ENCODE peak calls at places on chromosomes 16 and 17, in seven cellular contexts. O, E, P, I, K, L and W are unnamed samples. For H3K9me3, the result is how much of the 10 kb centered on the place peaks cover.

GRCh38 chr16:3092501-3092991 is 6.5 kb downstream of the ZSCAN10 start:
- DNase-seq in O (no peak), E (no peak), I (no peak), L (no peak), P (no peak), K (peak), W (no peak)

GRCh38 chr17:21034350-21035235 is 8.2 kb downstream of the USP22 start:
- DNase-seq in E (no peak), L (no peak), O (no peak), P (no peak), I (no peak), K (no peak), W (no peak)

GRCh38 chr17:69468211-69468610 is 53.7 kb downstream of the MAP2K6 start:
- DNase-seq in K (no peak), O (no peak), P (no peak), I (no peak), L (no peak), E (no peak), W (no peak)

GRCh38 chr17:40260528-40260927 is 27.2 kb upstream of the CDC6 start:
- DNase-seq in O (no peak), I (no peak), L (no peak), K (no peak), E (no peak), P (no peak), W (no peak)

GRCh38 chr17:17110520-17110919 is 68.3 kb downstream of the MPRIP start:
- DNase-seq in P (no peak), K (no peak), O (no peak), L (no peak), I (no peak), E (no peak), W (no peak)

GRCh38 chr16:83215417-83216001 is 588.7 kb downstream of the CDH13 start:
- DNase-seq in O (no peak), I (peak), L (peak), K (peak), P (no peak), E (no peak), W (peak)

GRCh38 chr16:58331024-58331707 is 36.3 kb upstream of the PRSS54 start:
- DNase-seq in L (no peak), O (no peak), P (no peak), I (no peak), K (no peak), E (no peak), W (no peak)

GRCh38 chr17:45021607-45022287 is 29.7 kb downstream of the DCAKD start:
- DNase-seq in O (peak), I (peak), E (no peak), P (peak), L (peak), K (peak), W (peak)

GRCh38 chr16:81366316-81366932 is 51.7 kb downstream of the GAN start:
- DNase-seq in E (no peak), K (no peak), O (peak), L (no peak), P (no peak), I (no peak), W (no peak)

GRCh38 chr16:16073884-16074781 is 124.7 kb downstream of the ABCC1 start:
- DNase-seq in I (no peak), L (peak), O (peak), E (no peak), P (no peak), K (no peak), W (no peak)

GRCh38 chr17:39867891-39868553 is at the start of gene ZPBP2:
- DNase-seq in P (no peak), L (no peak), O (no peak), K (no peak), E (no peak), I (no peak), W (no peak)

GRCh38 chr16:84254080-84254479 is 14.3 kb upstream of the KCNG4 start:
- DNase-seq in K (no peak), E (no peak), O (no peak), P (no peak), I (no peak), L (no peak), W (no peak)

GRCh38 chr17:62165378-62165722 is 100.3 kb upstream of the MED13 start:
- DNase-seq in I (no peak), E (no peak), O (no peak), P (no peak), K (no peak), L (no peak), W (no peak)

GRCh38 chr16:29909398-29909797 is 9.1 kb downstream of the ASPHD1 start:
- DNase-seq in P (no peak), L (no peak), I (no peak), E (no peak), O (no peak), K (no peak), W (no peak)

GRCh38 chr17:70084476-70084875 is 9.5 kb downstream of the KCNJ16 start:
- DNase-seq in P (no peak), I (no peak), L (no peak), K (no peak), E (no peak), O (no peak), W (no peak)

GRCh38 chr17:7313028-7313889 is 1.9 kb downstream of the GPS2 start:
- DNase-seq in I (no peak), E (no peak), K (peak), O (no peak), P (no peak), L (no peak), W (no peak)

GRCh38 chr17:35265071-35265470 is 22.2 kb downstream of the SLFN5 start:
- DNase-seq in L (no peak), I (no peak), P (no peak), E (no peak), O (no peak), K (no peak), W (no peak)

GRCh38 chr17:39813631-39814030 is 50.5 kb downstream of the IKZF3 start:
- DNase-seq in L (no peak), P (no peak), O (peak), E (no peak), K (no peak), I (peak), W (peak)

GRCh38 chr17:7929158-7930029 is at the start of gene KCNAB3:
- DNase-seq in O (peak), L (no peak), P (peak), K (peak), E (no peak), I (no peak), W (peak)

GRCh38 chr16:88856122-88856827 is 472 bp downstream of the GALNS start:
- DNase-seq in P (peak), O (no peak), E (no peak), K (no peak), I (no peak), L (no peak), W (no peak)

GRCh38 chr17:55751720-55752250 is 934 bp downstream of the PCTP start:
- DNase-seq in E (no peak), L (no peak), P (no peak), O (no peak), K (no peak), I (no peak), W (no peak)

GRCh38 chr17:72614871-72615626 is 477.4 kb downstream of the SLC39A11 start:
- DNase-seq in K (no peak), P (no peak), I (no peak), E (no peak), L (peak), O (peak), W (no peak)

GRCh38 chr17:74610108-74610507 is 13.4 kb downstream of the CD300E start:
- DNase-seq in K (no peak), L (no peak), I (no peak), E (no peak), P (no peak), O (no peak), W (no peak)

GRCh38 chr16:29007865-29008593 is 23.2 kb downstream of the LAT start:
- DNase-seq in L (no peak), E (no peak), I (no peak), O (no peak), P (no peak), K (no peak), W (no peak)

GRCh38 chr17:1474402-1475189 is 17.9 kb downstream of the MYO1C start:
- DNase-seq in O (no peak), L (no peak), I (no peak), P (no peak), K (no peak), E (no peak), W (no peak)

GRCh38 chr16:87457724-87458423 is 35.0 kb downstream of the ZCCHC14 start:
- DNase-seq in K (no peak), O (peak), E (no peak), L (no peak), P (no peak), I (no peak), W (no peak)

GRCh38 chr17:45235071-45236001 is 13.7 kb downstream of the FMNL1 start:
- DNase-seq in L (peak), E (no peak), O (peak), P (peak), K (peak), I (peak), W (peak)

GRCh38 chr16:34078697-34079096 is 619.3 kb downstream of the TP53TG3F start:
- DNase-seq in P (no peak), L (no peak), O (no peak), K (no peak), E (no peak), I (no peak), W (no peak)
- H3K9me3 ChIP-seq in P (under half), L (under half), O (under half), K (under half), E (under half), I (under half), W (under half)

DNA sequence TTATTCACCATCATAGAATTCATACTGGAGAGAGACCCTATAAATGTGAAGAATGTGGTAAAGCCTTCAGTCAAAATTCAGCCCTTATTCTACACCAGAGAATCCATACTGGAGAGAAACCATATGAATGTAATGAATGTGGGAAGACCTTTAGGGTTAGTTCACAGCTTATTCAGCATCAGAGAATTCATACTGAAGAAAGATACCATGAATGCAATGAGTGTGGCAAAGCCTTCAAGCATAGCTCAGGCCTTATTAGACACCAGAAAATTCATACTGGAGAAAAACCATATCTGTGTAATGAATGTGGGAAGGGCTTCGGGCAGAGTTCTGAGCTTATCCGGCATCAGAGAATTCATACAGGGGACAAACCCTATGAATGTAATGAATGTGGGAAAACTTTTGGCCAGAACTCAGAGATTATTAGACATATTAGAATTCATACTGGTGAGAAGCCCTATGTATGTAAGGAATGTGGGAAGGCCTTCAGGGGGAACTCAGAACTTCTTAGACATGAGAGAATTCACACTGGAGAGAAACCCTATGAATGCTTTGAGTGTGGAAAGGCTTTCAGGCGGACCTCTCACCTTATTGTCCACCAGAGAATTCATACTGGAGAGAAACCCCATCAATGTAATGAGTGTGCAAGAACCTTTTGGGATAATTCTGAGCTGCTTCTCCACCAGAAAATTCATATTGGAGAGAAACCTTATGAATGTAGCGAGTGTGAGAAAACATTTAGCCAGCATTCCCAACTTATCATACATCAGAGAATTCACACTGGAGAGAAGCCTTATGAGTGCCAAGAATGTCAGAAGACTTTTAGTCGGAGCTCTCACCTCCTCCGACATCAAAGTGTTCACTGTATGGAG is 14.1 kb downstream of the ZFP3 start:
- DNase-seq in P (no peak), K (no peak), E (no peak), I (no peak), L (no peak), O (no peak), W (no peak)
- H3K9me3 ChIP-seq in P (under half), K (under half), E (under half), I (half or more), L (half or more), O (under half), W (half or more)

DNA sequence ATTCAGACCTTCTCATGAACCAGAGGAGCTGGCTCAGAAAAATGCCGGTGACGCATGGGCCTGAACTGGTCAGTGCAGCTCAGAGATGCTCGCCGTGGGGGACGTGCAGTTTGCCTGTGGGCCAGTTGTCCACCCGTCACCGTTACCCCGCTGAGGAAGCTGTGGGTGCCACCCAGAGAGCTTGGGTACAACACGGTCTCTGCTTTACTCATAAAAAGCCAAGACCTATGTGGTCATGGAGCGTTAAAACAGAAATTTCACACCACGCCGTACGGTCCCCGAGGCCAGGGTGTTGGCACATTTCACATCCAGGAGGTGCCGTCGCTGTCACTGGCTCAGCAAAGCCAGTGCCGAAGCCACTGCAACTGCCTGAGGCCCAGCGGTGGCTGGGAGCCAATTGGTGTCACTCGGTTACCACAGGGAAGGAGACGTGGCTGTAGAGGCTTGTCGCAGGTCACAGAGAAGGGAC is 120.9 kb downstream of the METRNL start:
- DNase-seq in E (no peak), O (peak), L (peak), I (peak), K (peak), P (peak), W (no peak)
- H3K9me3 ChIP-seq in E (under half), O (under half), L (under half), I (under half), K (under half), P (under half), W (under half)

DNA sequence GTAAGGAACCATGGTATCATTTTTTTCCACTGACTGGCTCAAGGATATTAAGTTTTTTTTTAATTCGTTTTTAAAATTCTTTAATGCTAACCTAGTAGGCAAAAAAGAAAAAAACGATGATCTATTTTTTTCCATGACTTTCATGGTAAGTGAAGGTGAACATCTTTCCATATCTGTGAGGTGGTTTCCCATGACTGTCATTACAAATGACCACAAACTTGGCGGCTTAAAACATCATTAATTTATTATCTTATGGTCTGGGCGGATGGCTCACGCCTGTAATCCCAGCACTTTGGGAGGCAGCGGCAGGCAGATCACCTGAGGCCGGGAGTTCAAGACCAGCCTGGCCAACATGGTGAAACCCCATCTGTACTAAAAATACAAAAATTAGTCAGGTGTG is 10.5 kb downstream of the AHSP start:
- DNase-seq in K (no peak), L (no peak), P (no peak), E (no peak), I (no peak), O (no peak), W (no peak)
- H3K9me3 ChIP-seq in K (under half), L (under half), P (under half), E (under half), I (under half), O (under half), W (under half)

GRCh38 chr16:11632455-11632921 is 35.8 kb upstream of the SNN start:
- DNase-seq in I (no peak), K (no peak), O (peak), P (peak), L (no peak), E (no peak), W (no peak)
- H3K9me3 ChIP-seq in I (under half), K (under half), O (under half), P (under half), L (under half), E (under half), W (under half)

GRCh38 chr17:50538549-50539410 is 6.2 kb downstream of the EPN3 start:
- DNase-seq in I (no peak), P (no peak), K (no peak), E (no peak), O (no peak), L (no peak), W (no peak)
- H3K9me3 ChIP-seq in I (under half), P (under half), K (under half), E (under half), O (under half), L (under half), W (under half)